ENCODE peak calls at places on chromosomes 2 and 18, in six cellular contexts. I is lower lobe of right lung; B is CD4-positive, alpha-beta T cell; X is PC-9; S is SK-N-SH; F is upper lobe of right lung. U is an unnamed sample.

GRCh38 chr2:30206461-30207430 is 24.6 kb upstream of the LBH start:
- DNase-seq in I (no peak), B (no peak), X (no peak), S (no peak), F (no peak), U (no peak)

GRCh38 chr2:65781756-65782155 is 349.4 kb upstream of the SPRED2 start:
- DNase-seq in I (no peak), B (no peak), X (no peak), S (no peak), F (no peak), U (no peak)

GRCh38 chr2:33038230-33038629 is 91.5 kb downstream of the LTBP1 start:
- DNase-seq in I (no peak), B (no peak), X (no peak), S (no peak), F (no peak), U (no peak)

GRCh38 chr18:30991397-30991796 is 51.1 kb downstream of the DSC3 start:
- DNase-seq in I (no peak), B (no peak), X (no peak), S (no peak), F (no peak), U (no peak)

GRCh38 chr2:219871396-219871795 is 244.0 kb downstream of the SLC4A3 start:
- DNase-seq in I (no peak), B (no peak), X (no peak), S (no peak), F (no peak), U (no peak)

GRCh38 chr2:47688561-47688960 is 94.4 kb upstream of the MSH6 start:
- DNase-seq in I (no peak), B (no peak), X (peak; percentile 28), S (no peak), F (no peak), U (no peak)

GRCh38 chr2:119472749-119473148 is 41.1 kb downstream of the TMEM37 start:
- DNase-seq in I (no peak), B (no peak), X (no peak), S (no peak), F (no peak), U (no peak)

GRCh38 chr2:20585710-20586378 is 65.1 kb downstream of the HS1BP3 start:
- DNase-seq in I (peak; percentile 36), B (no peak), X (no peak), S (no peak), F (peak; percentile 45), U (no peak)

GRCh38 chr2:133531382-133531781 is 36.9 kb downstream of the NCKAP5 start:
- DNase-seq in I (no peak), B (no peak), X (no peak), S (no peak), F (no peak), U (no peak)

DNA sequence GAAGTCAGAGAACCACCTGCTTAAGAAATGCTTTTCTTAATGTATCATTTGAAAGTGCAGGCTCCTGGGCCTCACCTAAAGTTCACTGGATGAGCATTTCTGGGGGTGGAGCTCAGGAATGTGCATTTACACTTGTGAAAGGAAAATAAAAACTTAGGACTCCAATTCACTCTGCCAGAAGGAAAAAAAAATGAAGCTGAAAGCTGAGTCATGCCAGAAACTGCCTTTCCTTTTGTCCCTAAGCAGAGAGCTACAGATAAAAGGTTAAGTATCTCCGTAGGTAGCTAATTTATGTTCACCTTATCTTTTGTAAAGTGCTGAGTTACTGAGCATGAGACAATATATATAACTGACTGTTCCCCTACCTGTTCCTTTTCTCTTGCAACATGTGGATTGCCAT is 229.5 kb upstream of the MEX3C start:
- DNase-seq in I (no peak), B (no peak), X (peak; percentile 48), S (no peak), F (no peak), U (no peak)
- H3K27ac ChIP-seq in I (no peak overlapping the region), B (no peak overlapping the region), X (peak overlapping the region; percentile 65), S (no peak overlapping the region), F (no peak overlapping the region), U (no peak overlapping the region)

GRCh38 chr2:241636182-241636982 is 576 bp downstream of the THAP4 start:
- DNase-seq in I (peak; percentile 68), B (no peak), X (peak; percentile 44), S (peak; percentile 79), F (peak; percentile 77), U (peak; percentile 15)
- H3K27ac ChIP-seq in I (peak overlapping the region; percentile 99), B (no peak overlapping the region), X (peak overlapping the region; percentile 43), S (peak overlapping the region; percentile 99), F (peak overlapping the region; percentile 99), U (peak overlapping the region; percentile 38)

GRCh38 chr2:201607568-201607967 is 35.7 kb downstream of the TMEM237 start:
- DNase-seq in I (no peak), B (no peak), X (no peak), S (no peak), F (no peak), U (no peak)

GRCh38 chr2:201608021-201608420 is 35.3 kb downstream of the TMEM237 start:
- DNase-seq in I (no peak), B (no peak), X (peak; percentile 59), S (no peak), F (no peak), U (no peak)
- H3K27ac ChIP-seq in I (no peak overlapping the region), B (no peak overlapping the region), X (no peak overlapping the region), S (no peak overlapping the region), F (no peak overlapping the region), U (no peak overlapping the region)

DNA sequence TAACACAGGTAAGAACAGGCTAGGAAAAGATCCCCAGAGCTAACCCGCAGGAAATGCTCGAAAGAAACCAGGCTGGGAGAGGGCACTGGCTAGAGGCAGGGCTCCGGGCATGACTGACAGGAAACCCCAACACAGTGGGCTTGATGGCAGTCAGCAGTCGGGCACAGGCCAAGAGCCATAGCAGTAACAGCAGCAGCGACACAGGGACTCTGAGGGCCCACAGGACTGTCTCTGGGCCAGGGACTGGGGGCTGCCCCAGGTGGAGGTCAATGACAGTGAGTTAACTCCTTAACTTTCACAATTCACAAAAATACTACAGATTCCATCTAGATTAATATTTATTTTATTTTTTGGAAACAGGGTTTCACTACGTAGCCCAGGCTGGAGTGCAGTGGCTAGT is 37.3 kb upstream of the ASPRV1 start:
- DNase-seq in I (no peak), B (no peak), X (no peak), S (no peak), F (peak; percentile 46), U (no peak)
- H3K27ac ChIP-seq in I (no peak overlapping the region), B (no peak overlapping the region), X (peak overlapping the region; percentile 87), S (no peak overlapping the region), F (no peak overlapping the region), U (no peak overlapping the region)

GRCh38 chr2:40213071-40213470 is 238.8 kb downstream of the SLC8A1 start:
- DNase-seq in I (no peak), B (no peak), X (no peak), S (no peak), F (no peak), U (no peak)

GRCh38 chr2:40209728-40210127 is 242.2 kb downstream of the SLC8A1 start:
- DNase-seq in I (no peak), B (no peak), X (no peak), S (no peak), F (no peak), U (no peak)

GRCh38 chr2:40210344-40210967 is 241.4 kb downstream of the SLC8A1 start:
- DNase-seq in I (no peak), B (no peak), X (no peak), S (no peak), F (no peak), U (no peak)

GRCh38 chr2:40210968-40211353 is 240.9 kb downstream of the SLC8A1 start:
- DNase-seq in I (no peak), B (no peak), X (no peak), S (no peak), F (no peak), U (no peak)

GRCh38 chr2:40213616-40214015 is 238.3 kb downstream of the SLC8A1 start:
- DNase-seq in I (no peak), B (no peak), X (no peak), S (no peak), F (no peak), U (no peak)
- H3K27ac ChIP-seq in I (no peak overlapping the region), B (no peak overlapping the region), X (no peak overlapping the region), S (no peak overlapping the region), F (no peak overlapping the region), U (no peak overlapping the region)

DNA sequence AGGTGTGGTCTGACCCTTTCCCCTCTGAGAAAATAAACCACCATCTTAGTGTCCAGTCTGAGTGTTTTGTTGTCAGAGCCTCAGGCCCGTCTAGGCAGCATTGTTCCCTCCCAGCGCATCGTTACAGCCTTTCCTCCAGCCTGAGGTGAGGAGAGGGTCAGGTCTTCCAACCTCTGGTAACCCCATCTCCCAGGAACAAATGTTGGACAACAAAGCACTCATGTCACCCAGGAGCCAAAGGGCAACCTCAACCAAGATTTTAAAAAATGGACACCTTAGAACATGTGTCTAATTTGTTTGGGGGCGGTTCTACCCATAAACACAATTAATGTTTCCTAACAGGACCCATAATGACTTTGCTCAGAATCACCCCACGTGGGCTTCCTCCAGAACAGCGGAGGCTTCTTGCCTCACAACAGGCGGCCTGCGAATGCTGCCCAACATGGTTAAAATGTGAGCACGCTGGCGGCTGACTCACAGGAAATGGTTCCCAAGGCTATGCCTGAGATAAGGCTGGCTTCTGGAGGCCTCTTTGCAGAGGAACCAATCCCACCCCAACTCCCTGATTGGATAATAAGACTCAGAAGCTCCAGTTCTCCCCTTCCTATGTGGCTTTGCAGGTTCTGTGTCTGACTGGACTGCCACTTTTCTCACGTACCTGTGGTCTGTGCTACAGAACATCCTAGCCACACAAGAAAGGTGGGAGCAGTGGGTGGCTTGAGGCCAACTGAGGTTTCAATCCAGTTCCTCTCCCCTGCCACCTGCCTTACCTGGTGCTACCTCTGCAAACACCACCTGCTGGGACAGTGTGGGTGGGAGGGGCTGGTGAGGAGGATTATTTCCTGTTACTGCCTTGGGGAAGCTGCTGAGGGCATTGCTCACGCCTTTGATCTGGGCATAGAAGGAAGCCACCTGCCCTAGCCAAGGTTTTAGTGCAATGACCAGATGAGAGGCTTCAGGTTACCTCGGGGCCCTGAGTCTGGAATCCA is 108.8 kb downstream of the B3GNT2 start:
- DNase-seq in I (peak; percentile 86), B (peak; percentile 14), X (peak; percentile 100), S (peak; percentile 25), F (peak; percentile 83), U (peak; percentile 36)
- H3K27ac ChIP-seq in I (peak overlapping the region; percentile 29), B (no peak overlapping the region), X (peak overlapping the region; percentile 99), S (peak overlapping the region; percentile 91), F (peak overlapping the region; percentile 65), U (peak overlapping the region; percentile 74)

GRCh38 chr2:240236217-240237111 is 96.0 kb upstream of the OTOS start:
- DNase-seq in I (peak; percentile 48), B (no peak), X (no peak), S (peak; percentile 55), F (peak; percentile 64), U (no peak)

GRCh38 chr2:240238786-240239185 is 98.3 kb upstream of the OTOS start:
- DNase-seq in I (no peak), B (no peak), X (no peak), S (no peak), F (no peak), U (no peak)

GRCh38 chr2:240239325-240239724 is 98.9 kb upstream of the OTOS start:
- DNase-seq in I (no peak), B (no peak), X (no peak), S (no peak), F (no peak), U (no peak)

GRCh38 chr2:240238201-240238600 is 97.7 kb upstream of the OTOS start:
- DNase-seq in I (no peak), B (no peak), X (no peak), S (no peak), F (no peak), U (no peak)

GRCh38 chr2:240237609-240238151 is 97.2 kb upstream of the OTOS start:
- DNase-seq in I (peak; percentile 24), B (no peak), X (peak; percentile 73), S (no peak), F (no peak), U (no peak)
- H3K27ac ChIP-seq in I (no peak overlapping the region), B (no peak overlapping the region), X (no peak overlapping the region), S (no peak overlapping the region), F (no peak overlapping the region), U (no peak overlapping the region)